ENCODE peak calls at places on chromosomes 3 and 15, in ten cellular contexts. P is SK-N-SH, G is upper lobe of left lung, A is Panc1, B is breast epithelium, O is HCT116, S is suprapubic skin, N is spleen, Q is transverse colon, V is HepG2. W is an unnamed sample. For H3K4me1, the result is how much of the 10 kb centered on the place peaks cover.

GRCh38 chr3:49501842-49502241 is 31.8 kb downstream of the DAG1 start:
- DNase-seq in S (no peak), G (no peak), P (no peak), V (no peak), B (no peak), N (no peak), A (no peak), O (no peak), Q (no peak), W (no peak)

GRCh38 chr3:113753376-113753985 is 6.6 kb downstream of the ATP6V1A start:
- DNase-seq in A (no peak), Q (no peak), B (no peak), V (no peak), G (no peak), P (no peak), O (no peak), S (no peak), N (no peak), W (peak)

GRCh38 chr15:75843618-75844610 is 667 bp downstream of the UBE2Q2 start:
- DNase-seq in G (peak), S (peak), N (peak), V (peak), Q (peak), O (no peak), P (peak), B (peak), A (no peak), W (peak)

GRCh38 chr3:16917256-16917935 is 32.6 kb downstream of the PLCL2 start:
- DNase-seq in S (no peak), A (no peak), V (no peak), O (no peak), B (no peak), G (no peak), N (no peak), P (no peak), Q (no peak), W (no peak)

GRCh38 chr15:82044373-82045178 is 1.2 kb downstream of the MEX3B start:
- DNase-seq in A (no peak), V (no peak), Q (peak), G (no peak), P (peak), S (peak), N (peak), O (no peak), B (peak), W (peak)

GRCh38 chr15:96300808-96301207 is 29.7 kb upstream of the NR2F2 start:
- DNase-seq in P (no peak), O (no peak), V (no peak), B (no peak), Q (no peak), N (no peak), G (no peak), S (no peak), A (no peak), W (no peak)

GRCh38 chr3:72176537-72177041 is 391.6 kb upstream of the PROK2 start:
- DNase-seq in A (no peak), Q (peak), O (no peak), B (no peak), G (no peak), S (no peak), N (no peak), V (no peak), P (no peak), W (no peak)

GRCh38 chr15:68930268-68931022 is at the start of gene SPESP1:
- DNase-seq in B (peak), O (no peak), N (peak), Q (peak), P (peak), A (no peak), V (no peak), G (peak), S (peak), W (peak)

GRCh38 chr3:127739347-127740135 is 66.8 kb downstream of the ABTB1 start:
- DNase-seq in P (no peak), V (no peak), B (no peak), Q (no peak), O (no peak), G (no peak), S (no peak), N (peak), A (no peak), W (no peak)

GRCh38 chr15:85533949-85534543 is 153.6 kb downstream of the AKAP13 start:
- DNase-seq in Q (peak), S (no peak), B (no peak), N (no peak), O (no peak), A (no peak), V (no peak), P (no peak), G (peak), W (no peak)

GRCh38 chr15:89361451-89362202 is 27.0 kb upstream of the POLG start:
- DNase-seq in P (peak), O (no peak), G (peak), A (no peak), S (no peak), N (peak), B (no peak), V (peak), Q (peak), W (peak)

GRCh38 chr3:111944377-111944776 is 34.4 kb upstream of the ABHD10 start:
- DNase-seq in O (no peak), G (no peak), S (no peak), B (no peak), A (no peak), N (no peak), P (no peak), Q (no peak), V (no peak), W (no peak)

GRCh38 chr15:78168591-78168990 is 19.4 kb downstream of the IDH3A start:
- DNase-seq in O (no peak), P (no peak), Q (no peak), G (no peak), S (no peak), V (no peak), N (no peak), B (no peak), A (no peak), W (no peak)

DNA sequence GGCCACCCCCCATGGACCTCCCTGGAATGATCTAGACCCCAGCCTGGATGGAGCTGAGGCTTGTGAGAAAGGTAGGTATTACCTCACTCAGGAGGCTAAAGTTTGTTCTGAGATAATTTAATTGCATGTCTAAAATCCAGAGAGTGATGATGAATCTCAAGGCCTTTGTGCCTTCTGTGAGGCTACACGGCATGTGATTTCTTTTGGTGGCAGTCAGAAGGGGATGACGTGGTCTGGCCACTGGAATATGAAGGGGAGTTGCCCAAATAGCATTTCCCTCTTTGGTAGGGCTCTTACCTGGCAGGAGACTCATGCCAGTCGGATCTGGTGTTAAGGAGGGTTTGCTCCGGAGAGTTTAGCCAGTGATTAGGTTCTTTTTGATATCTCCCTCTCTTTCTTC is 2.5 kb downstream of the BAHD1 start:
- DNase-seq in Q (no peak), G (peak), O (no peak), N (no peak), P (no peak), V (no peak), S (no peak), B (no peak), A (no peak), W (no peak)
- H3K4me1 ChIP-seq in Q (under half), G (half or more), O (under half), N (half or more), P (under half), V (under half), S (under half), B (under half), A (half or more), W (half or more)

GRCh38 chr3:119146578-119147375 is 812 bp downstream of the TEX55 start:
- DNase-seq in B (no peak), O (no peak), N (no peak), V (no peak), P (no peak), G (no peak), A (no peak), S (no peak), Q (no peak), W (no peak)

GRCh38 chr3:119147494-119147893 is 1.5 kb downstream of the TEX55 start:
- DNase-seq in B (no peak), Q (no peak), O (no peak), A (no peak), G (no peak), S (no peak), P (no peak), V (no peak), N (no peak), W (no peak)

GRCh38 chr3:119148493-119149180 is 2.7 kb downstream of the TEX55 start:
- DNase-seq in P (no peak), S (no peak), V (no peak), O (no peak), Q (no peak), A (no peak), G (no peak), N (no peak), B (no peak), W (no peak)

GRCh38 chr3:119145128-119145499 is 851 bp upstream of the TEX55 start:
- DNase-seq in B (no peak), V (no peak), S (no peak), O (no peak), N (no peak), A (no peak), P (no peak), G (no peak), Q (no peak), W (no peak)

GRCh38 chr3:119145500-119146167 is at the start of gene TEX55:
- DNase-seq in P (peak), A (no peak), B (no peak), N (no peak), Q (peak), S (no peak), O (peak), V (peak), G (no peak), W (peak)
- TF ChIP-seq POLR2AphosphoS5 in P (no peak), A (no peak), B (no peak), N (no peak), Q (no peak), S (no peak), O (no peak), V (no peak), G (no peak), W (no peak)

GRCh38 chr15:69982037-69982436 is 115.7 kb downstream of the TLE3 start:
- DNase-seq in G (no peak), O (no peak), N (no peak), S (no peak), A (no peak), P (no peak), B (no peak), V (no peak), Q (no peak), W (no peak)
- H3K4me1 ChIP-seq in G (under half), O (under half), N (under half), S (under half), A (under half), P (under half), B (under half), V (under half), Q (under half), W (under half)

GRCh38 chr3:128800241-128801187 is 74.5 kb downstream of the RAB7A start:
- DNase-seq in S (no peak), O (no peak), G (no peak), B (no peak), N (no peak), P (no peak), V (no peak), Q (no peak), A (no peak), W (no peak)
- TF ChIP-seq POLR2AphosphoS5 in S (no peak), O (no peak), G (no peak), B (no peak), N (no peak), P (no peak), V (no peak), Q (no peak), A (no peak), W (no peak)

DNA sequence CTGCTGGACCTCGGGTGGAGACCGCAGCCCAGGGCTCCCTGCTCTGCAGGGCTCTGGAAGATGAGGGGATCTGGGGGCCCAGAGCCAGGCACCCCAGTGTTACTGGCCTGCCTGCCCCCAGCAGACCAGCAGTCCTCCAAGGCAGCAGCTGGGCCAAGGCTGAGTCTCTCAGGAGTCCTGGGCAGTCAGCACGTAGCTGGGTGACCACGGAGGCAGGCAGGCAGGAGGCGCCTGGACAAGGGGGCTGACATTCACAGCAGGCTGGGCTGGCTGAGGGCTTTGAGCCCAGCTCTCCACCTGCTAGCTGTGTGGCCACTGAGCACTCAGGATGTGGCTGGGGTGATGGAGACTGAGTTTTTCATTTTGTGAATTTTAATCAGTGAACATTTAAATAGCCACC is 67.9 kb downstream of the IQSEC1 start:
- DNase-seq in A (no peak), G (no peak), Q (peak), S (peak), O (no peak), V (no peak), P (no peak), B (no peak), N (peak), W (no peak)
- H3K4me1 ChIP-seq in A (under half), G (under half), Q (under half), S (under half), O (under half), V (under half), P (under half), B (under half), N (half or more), W (under half)